ENCODE peak calls at places on chromosomes 4 and X, in four cellular contexts. S is psoas muscle, J is A549, E is OCI-LY7. D is an unnamed sample.

GRCh38 chr4:125464146-125464545 is 149.4 kb downstream of the FAT4 start:
- DNase-seq in E (no peak), S (no peak), J (no peak), D (no peak)

GRCh38 chr4:145154573-145154972 is 25.8 kb downstream of the OTUD4 start:
- DNase-seq in J (peak; percentile 25), S (no peak), E (peak; percentile 51), D (no peak)

GRCh38 chr4:112736718-112737135 is 99.8 kb downstream of the LARP7 start:
- DNase-seq in E (no peak), S (no peak), J (no peak), D (no peak)

GRCh38 chr4:159248383-159249178 is 145.7 kb downstream of the RAPGEF2 start:
- DNase-seq in E (no peak), S (no peak), J (peak; percentile 18), D (no peak)

GRCh38 chr4:33025236-33025635 is 2305.1 kb downstream of the PCDH7 start:
- DNase-seq in E (no peak), J (no peak), S (no peak), D (no peak)

GRCh38 chr4:168765322-168765721 is 244.7 kb downstream of the CBR4 start:
- DNase-seq in E (no peak), S (no peak), J (no peak), D (no peak)

GRCh38 chr4:149120331-149121014 is 678.3 kb upstream of the NR3C2 start:
- DNase-seq in S (no peak), E (no peak), J (no peak), D (no peak)

GRCh38 chr4:37666625-37667071 is 19.5 kb downstream of the RELL1 start:
- DNase-seq in J (peak; percentile 87), E (no peak), S (peak; percentile 50), D (no peak)

GRCh38 chrX:48761674-48762471 is at the start of gene GLOD5:
- DNase-seq in E (peak; percentile 5), J (peak; percentile 39), S (no peak), D (no peak)

GRCh38 chrX:3815896-3816664 is 102.6 kb upstream of the PRKX start:
- DNase-seq in J (peak; percentile 42), S (peak; percentile 55), E (peak; percentile 56), D (peak; percentile 46)

GRCh38 chr4:37066149-37066548 is 178.4 kb upstream of the NWD2 start:
- DNase-seq in J (no peak), E (no peak), S (no peak), D (no peak)

GRCh38 chr4:38747629-38748028 is 35.2 kb downstream of the TLR10 start:
- DNase-seq in J (no peak), E (no peak), S (no peak), D (no peak)

GRCh38 chr4:38752393-38752961 is 30.3 kb downstream of the TLR10 start:
- DNase-seq in S (no peak), E (no peak), J (no peak), D (no peak)

GRCh38 chr4:38753021-38753806 is 29.6 kb downstream of the TLR10 start:
- DNase-seq in J (peak; percentile 34), S (peak; percentile 70), E (no peak), D (peak; percentile 78)

GRCh38 chr4:38745881-38746280 is 36.9 kb downstream of the TLR10 start:
- DNase-seq in J (no peak), S (no peak), E (no peak), D (no peak)

GRCh38 chr4:38751341-38752043 is 31.3 kb downstream of the TLR10 start:
- DNase-seq in J (no peak), E (no peak), S (no peak), D (no peak)
- H3K27ac ChIP-seq in J (no peak overlapping the region), E (no peak overlapping the region), S (no peak overlapping the region), D (no peak overlapping the region)

GRCh38 chr4:4639370-4639769 is 97.5 kb upstream of the STX18 start:
- DNase-seq in J (no peak), S (no peak), E (no peak), D (no peak)

GRCh38 chr4:4641661-4642180 is 99.9 kb upstream of the STX18 start:
- DNase-seq in E (no peak), S (no peak), J (no peak), D (no peak)

GRCh38 chr4:4640692-4641091 is 98.8 kb upstream of the STX18 start:
- DNase-seq in S (no peak), J (no peak), E (no peak), D (no peak)

GRCh38 chr4:4643306-4643705 is 101.5 kb upstream of the STX18 start:
- DNase-seq in J (no peak), E (no peak), S (no peak), D (no peak)

GRCh38 chr4:4642201-4643025 is 100.6 kb upstream of the STX18 start:
- DNase-seq in E (no peak), S (no peak), J (no peak), D (no peak)
- H3K4me3 ChIP-seq in E (no peak overlapping the region), S (no peak overlapping the region), J (no peak overlapping the region), D (no peak overlapping the region)

GRCh38 chr4:162645381-162645780 is 481.6 kb upstream of the FSTL5 start:
- DNase-seq in E (no peak), S (no peak), J (peak; percentile 23), D (no peak)
- TF ChIP-seq CTCF in E (peak; percentile 23), S (peak; percentile 62), J (peak; percentile 53), D (peak; percentile 62)

GRCh38 chrX:8988456-8988855 is 45.5 kb downstream of the FAM9B start:
- DNase-seq in E (no peak), J (peak; percentile 1), S (peak; percentile 18), D (peak; percentile 17)

GRCh38 chrX:8984231-8984630 is 49.7 kb downstream of the FAM9B start:
- DNase-seq in E (no peak), S (no peak), J (no peak), D (no peak)

GRCh38 chrX:8987672-8988250 is 46.2 kb downstream of the FAM9B start:
- DNase-seq in J (no peak), S (no peak), E (peak; percentile 21), D (no peak)
- H3K27ac ChIP-seq in J (no peak overlapping the region), S (no peak overlapping the region), E (no peak overlapping the region), D (no peak overlapping the region)

DNA sequence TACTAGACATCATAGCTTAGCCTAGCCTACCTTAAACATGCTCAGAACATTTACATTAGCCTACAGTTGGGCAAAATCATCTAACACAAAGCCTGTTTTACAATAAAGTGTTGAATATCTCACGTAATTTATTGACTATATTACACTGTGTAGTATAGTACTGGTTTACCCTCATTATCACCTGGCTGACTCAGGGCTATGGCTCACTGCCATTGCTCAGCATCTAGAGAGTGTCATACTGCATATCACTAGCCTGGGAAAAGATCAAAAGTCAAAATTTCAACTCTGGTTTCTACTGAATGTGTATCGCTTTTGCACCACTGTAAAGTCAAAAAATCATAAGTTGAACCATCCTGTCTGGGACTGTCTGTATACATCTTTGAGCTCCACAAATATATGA is 78.6 kb downstream of the CEP44 start:
- DNase-seq in E (no peak), J (no peak), S (no peak), D (no peak)
- H3K4me3 ChIP-seq in E (no peak overlapping the region), J (no peak overlapping the region), S (no peak overlapping the region), D (no peak overlapping the region)

DNA sequence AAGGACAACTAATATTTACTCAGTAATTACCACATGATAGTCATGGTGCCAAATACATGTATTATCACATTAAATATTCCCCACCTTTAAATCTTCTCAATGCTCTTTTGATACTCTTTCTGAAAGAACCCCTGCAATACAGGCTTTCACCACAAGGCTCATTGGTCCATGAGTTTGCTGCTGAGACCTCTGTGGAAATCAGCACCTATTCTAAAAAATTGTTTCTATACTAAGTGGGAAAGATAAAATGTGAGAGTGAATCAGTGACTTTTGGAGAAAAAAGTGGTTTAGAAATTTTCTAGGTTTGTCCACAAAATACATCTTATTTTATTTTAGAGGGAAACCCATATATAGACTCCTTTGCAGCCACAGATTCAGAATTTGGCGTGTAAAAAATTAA is 257.3 kb downstream of the ZIC3 start:
- DNase-seq in S (no peak), J (no peak), E (no peak), D (no peak)
- TF ChIP-seq CTCF in S (peak; percentile 7), J (no peak), E (peak; percentile 41), D (no peak)

GRCh38 chr4:40586729-40587128 is 42.9 kb downstream of the RBM47 start:
- DNase-seq in J (no peak), E (no peak), S (no peak), D (no peak)

GRCh38 chr4:40586034-40586433 is 43.6 kb downstream of the RBM47 start:
- DNase-seq in J (no peak), E (no peak), S (no peak), D (no peak)

GRCh38 chr4:40587351-40587750 is 42.3 kb downstream of the RBM47 start:
- DNase-seq in J (no peak), S (no peak), E (no peak), D (no peak)

GRCh38 chr4:40585201-40585789 is 44.4 kb downstream of the RBM47 start:
- DNase-seq in S (no peak), J (no peak), E (no peak), D (no peak)

GRCh38 chr4:40587826-40588225 is 41.8 kb downstream of the RBM47 start:
- DNase-seq in E (no peak), J (no peak), S (no peak), D (no peak)
- H3K27ac ChIP-seq in E (no peak overlapping the region), J (peak overlapping the region; percentile 72), S (no peak overlapping the region), D (no peak overlapping the region)

D was measured in left ventricle myocardium inferior.